ENCODE peak calls at places on chromosomes 16 and 17, in four cellular contexts. J is activated CD4-positive, alpha-beta T cell treated with anti-CD3 and anti-CD28 coated beads for 4 hours; O is activated T-cell treated with anti-CD3 and anti-CD28 coated beads, Interleukin-2, amount 50 U/mL, for 72 hours; T is stimulated activated CD4-positive, alpha-beta T cell treated with anti-CD3 and anti-CD28 coated beads, Interleukin-1b, Interleukin-23, amount 100 ng/mL, for 24 hours. H is an unnamed sample.

GRCh38 chr17:78423961-78424747 is 45.7 kb downstream of the PGS1 start:
- DNase-seq in J (no peak), O (no peak), T (no peak), H (no peak)

GRCh38 chr17:74452841-74453661 is 13.4 kb upstream of the CD300A start:
- DNase-seq in J (no peak), O (no peak), T (no peak), H (no peak)

GRCh38 chr17:66240630-66241029 is 11.4 kb upstream of the APOH start:
- DNase-seq in J (no peak), O (no peak), T (no peak), H (no peak)

GRCh38 chr17:62933986-62934385 is 32.0 kb upstream of the TANC2 start:
- DNase-seq in J (no peak), O (no peak), T (no peak), H (no peak)

GRCh38 chr17:49061524-49061943 is 64.3 kb downstream of the IGF2BP1 start:
- DNase-seq in J (no peak), O (no peak), T (no peak), H (no peak)

GRCh38 chr17:78390241-78391050 is 12.0 kb downstream of the PGS1 start:
- DNase-seq in J (no peak), O (no peak), T (no peak), H (no peak)

GRCh38 chr16:54934536-54935410 is 4.1 kb downstream of the IRX5 start:
- DNase-seq in J (no peak), O (peak; percentile 39), T (no peak), H (no peak)

GRCh38 chr16:79146-80054 is 1.4 kb downstream of the MPG start:
- DNase-seq in J (no peak), O (no peak), T (no peak), H (no peak)

GRCh38 chr17:70661342-70662222 is 492.2 kb downstream of the KCNJ2 start:
- DNase-seq in J (no peak), O (no peak), T (no peak), H (no peak)

GRCh38 chr17:74151551-74152315 is 51.7 kb upstream of the RPL38 start:
- DNase-seq in J (no peak), O (no peak), T (no peak), H (no peak)

H was measured in stimulated activated naive CD4-positive, alpha-beta T cell treated with Interleukin-2 at 50 U/mL for 16 hours.